ENCODE peak calls at places on chromosome 13, in eight cellular contexts. J is psoas muscle; O is fibroblast of lung; Y is WERI-Rb-1; W is CD8-positive, alpha-beta memory T cell; B is CD4-positive, CD25-positive, alpha-beta regulatory T cell; P is mesendoderm; D is ovary. F is an unnamed sample.

GRCh38 chr13:32838985-32839384 is 177.2 kb upstream of the KL start:
- DNase-seq in J (no peak), O (no peak), Y (no peak), W (no peak), B (peak; percentile 67), P (no peak), D (no peak), F (peak; percentile 8)

GRCh38 chr13:31930901-31931522 is 100.6 kb upstream of the FRY start:
- DNase-seq in J (no peak), O (peak; percentile 31), Y (no peak), W (no peak), B (peak; percentile 65), P (peak; percentile 13), D (no peak), F (no peak)

GRCh38 chr13:112447306-112447705 is 71.2 kb downstream of the SPACA7 start:
- DNase-seq in J (peak; percentile 25), O (no peak), Y (no peak), W (no peak), B (no peak), P (no peak), D (no peak), F (no peak)

GRCh38 chr13:37599509-37599908 is 941 bp upstream of the POSTN start:
- DNase-seq in J (no peak), O (peak; percentile 18), Y (no peak), W (no peak), B (no peak), P (no peak), D (no peak), F (no peak)

GRCh38 chr13:61414686-61415664 is 674 bp downstream of the PCDH20 start:
- DNase-seq in J (peak; percentile 40), O (peak; percentile 56), Y (no peak), W (no peak), B (no peak), P (peak; percentile 96), D (no peak), F (no peak)

GRCh38 chr13:20272104-20272503 is 40.0 kb upstream of the GJB6 start:
- DNase-seq in J (no peak), O (no peak), Y (no peak), W (no peak), B (no peak), P (no peak), D (no peak), F (no peak)

GRCh38 chr13:27975579-27976361 is 6.7 kb upstream of the CDX2 start:
- DNase-seq in J (no peak), O (no peak), Y (no peak), W (no peak), B (no peak), P (no peak), D (no peak), F (no peak)

GRCh38 chr13:51912091-51912490 is 50.3 kb downstream of the CCDC70 start:
- DNase-seq in J (no peak), O (peak; percentile 18), Y (no peak), W (no peak), B (no peak), P (no peak), D (no peak), F (no peak)

GRCh38 chr13:98509271-98510155 is 67.4 kb downstream of the STK24 start:
- DNase-seq in J (no peak), O (peak; percentile 89), Y (no peak), W (no peak), B (peak; percentile 74), P (peak; percentile 59), D (no peak), F (no peak)

GRCh38 chr13:106114981-106115554 is 420.4 kb downstream of the EFNB2 start:
- DNase-seq in J (no peak), O (peak; percentile 69), Y (no peak), W (no peak), B (no peak), P (no peak), D (no peak), F (no peak)

DNA sequence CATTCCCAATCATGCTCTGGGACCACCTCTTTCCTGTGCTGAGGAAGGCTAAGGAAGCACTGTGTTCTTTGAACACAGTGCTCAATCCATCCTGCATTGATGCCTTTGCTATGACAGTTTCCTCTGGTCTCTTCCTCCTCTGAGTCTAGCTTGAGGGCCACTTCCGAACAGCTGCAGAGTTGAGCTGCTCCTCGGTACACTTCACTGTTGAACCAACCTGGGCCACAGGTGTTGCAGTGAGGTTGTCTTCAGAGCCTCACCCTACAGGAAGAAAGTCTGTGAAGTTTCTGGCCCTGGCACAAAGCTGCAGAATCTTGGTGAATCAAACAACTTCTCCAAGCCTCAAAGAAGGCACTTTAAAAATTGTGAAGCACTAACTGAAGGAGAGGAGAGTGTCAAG is 393.9 kb downstream of the KCNRG start:
- DNase-seq in J (no peak), O (no peak), Y (no peak), W (no peak), B (no peak), P (no peak), D (no peak), F (peak; percentile 2)
- H3K27ac ChIP-seq in J (no peak overlapping the region), O (no peak overlapping the region), Y (no peak overlapping the region), W (no peak overlapping the region), B (no peak overlapping the region), P (no peak overlapping the region), D (no peak overlapping the region), F (no peak overlapping the region)

GRCh38 chr13:78410164-78410563 is 193.2 kb downstream of the POU4F1 start:
- DNase-seq in J (no peak), O (no peak), Y (no peak), W (no peak), B (no peak), P (no peak), D (no peak), F (no peak)
- H3K36me3 ChIP-seq in J (no peaks in the 10 kb centered on the region), O (no peaks in the 10 kb centered on the region), Y (no peaks in the 10 kb centered on the region), W (no peaks in the 10 kb centered on the region), B (no peaks in the 10 kb centered on the region), P (no peaks in the 10 kb centered on the region), D (no peaks in the 10 kb centered on the region), F (no peaks in the 10 kb centered on the region)

GRCh38 chr13:97280478-97280877 is 58.3 kb downstream of the MBNL2 start:
- DNase-seq in J (no peak), O (peak; percentile 52), Y (no peak), W (no peak), B (no peak), P (peak; percentile 56), D (no peak), F (no peak)
- H3K27ac ChIP-seq in J (no peak overlapping the region), O (no peak overlapping the region), Y (no peak overlapping the region), W (no peak overlapping the region), B (no peak overlapping the region), P (no peak overlapping the region), D (no peak overlapping the region), F (no peak overlapping the region)

GRCh38 chr13:110445722-110446569 is 115.6 kb downstream of the RAB20 start:
- DNase-seq in J (no peak), O (no peak), Y (no peak), W (no peak), B (no peak), P (no peak), D (no peak), F (no peak)
- H3K36me3 ChIP-seq in J (no peaks in the 10 kb centered on the region), O (peaks cover 8% of the 10 kb centered on the region), Y (peaks cover 9% of the 10 kb centered on the region), W (no peaks in the 10 kb centered on the region), B (no peaks in the 10 kb centered on the region), P (no peaks in the 10 kb centered on the region), D (no peaks in the 10 kb centered on the region), F (no peaks in the 10 kb centered on the region)

DNA sequence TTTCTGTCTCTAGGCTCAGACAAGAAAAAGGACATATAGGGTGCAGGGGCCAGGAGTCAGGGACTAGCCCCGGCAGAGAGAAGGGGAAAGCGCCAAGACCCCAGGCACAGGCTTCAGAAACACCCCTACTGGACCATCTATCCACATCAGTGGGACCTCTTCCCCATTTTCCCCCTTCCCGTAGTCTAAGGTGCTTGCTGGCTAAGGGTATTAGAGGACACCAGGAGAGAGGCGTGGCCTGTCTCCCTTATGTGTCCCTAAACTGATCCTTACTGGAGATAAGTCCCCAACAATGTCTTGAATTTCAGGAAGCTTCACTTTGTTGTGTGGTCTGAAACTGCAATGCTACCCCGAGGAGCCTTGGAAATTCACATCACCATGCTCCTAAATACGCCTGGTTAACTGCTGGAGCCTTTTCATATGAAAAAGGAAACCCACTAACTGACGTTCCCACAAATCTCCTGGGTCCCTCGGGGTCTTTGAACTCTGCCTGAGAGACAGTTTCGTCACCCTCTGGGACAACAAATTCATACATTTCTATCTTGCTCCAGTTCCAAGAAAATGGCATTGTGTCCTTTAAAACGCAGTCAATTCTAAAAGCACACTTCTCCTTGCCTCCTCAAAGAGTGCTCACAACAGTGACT is 197.7 kb downstream of the COL4A1 start:
- DNase-seq in J (no peak), O (no peak), Y (no peak), W (no peak), B (no peak), P (peak; percentile 58), D (no peak), F (no peak)
- H3K27ac ChIP-seq in J (peak overlapping the region; percentile 83), O (no peak overlapping the region), Y (no peak overlapping the region), W (no peak overlapping the region), B (no peak overlapping the region), P (no peak overlapping the region), D (no peak overlapping the region), F (no peak overlapping the region)

GRCh38 chr13:60379837-60380236 is 17.2 kb upstream of the TDRD3 start:
- DNase-seq in J (no peak), O (no peak), Y (no peak), W (no peak), B (no peak), P (no peak), D (no peak), F (no peak)
- H3K36me3 ChIP-seq in J (no peaks in the 10 kb centered on the region), O (no peaks in the 10 kb centered on the region), Y (no peaks in the 10 kb centered on the region), W (no peaks in the 10 kb centered on the region), B (no peaks in the 10 kb centered on the region), P (no peaks in the 10 kb centered on the region), D (no peaks in the 10 kb centered on the region), F (no peaks in the 10 kb centered on the region)